ENCODE peak calls at places on chromosomes 1 and 21, in seven cellular contexts. N, F, T, U, J, M and G are unnamed samples.

GRCh38 chr1:26692793-26693490 is 2.9 kb upstream of the ARID1A start:
- DNase-seq in J (peak), F (peak), M (peak), T (peak), N (peak), U (peak), G (peak)

GRCh38 chr1:12460911-12461621 is 156.9 kb downstream of the DHRS3 start:
- DNase-seq in F (no peak), M (no peak), J (no peak), U (no peak), T (peak), N (no peak), G (no peak)

GRCh38 chr1:196678510-196678884 is 26.7 kb downstream of the CFH start:
- DNase-seq in T (no peak), N (no peak), F (no peak), M (no peak), J (no peak), U (no peak), G (no peak)

GRCh38 chr1:110477041-110477440 is 26.1 kb downstream of the PROK1 start:
- DNase-seq in J (no peak), N (peak), T (peak), F (no peak), M (peak), U (no peak), G (no peak)

GRCh38 chr1:203913045-203913444 is 51.6 kb downstream of the SNRPE start:
- DNase-seq in N (no peak), U (no peak), F (no peak), M (no peak), T (no peak), J (no peak), G (no peak)

GRCh38 chr1:241265428-241265827 is 91.6 kb downstream of the RGS7 start:
- DNase-seq in N (no peak), J (no peak), T (no peak), F (no peak), M (no peak), U (no peak), G (no peak)

GRCh38 chr1:211013346-211014240 is 120.4 kb downstream of the KCNH1 start:
- DNase-seq in N (no peak), U (no peak), F (no peak), M (no peak), J (no peak), T (no peak), G (no peak)

GRCh38 chr1:203349757-203350522 is 982 bp downstream of the FMOD start:
- DNase-seq in J (no peak), U (no peak), M (no peak), F (no peak), N (no peak), T (no peak), G (no peak)

GRCh38 chr1:156417700-156418015 is 48.6 kb downstream of the RHBG start:
- DNase-seq in N (no peak), F (no peak), M (no peak), T (no peak), J (no peak), U (no peak), G (no peak)

GRCh38 chr1:47487826-47488450 is 50.1 kb downstream of the FOXD2 start:
- DNase-seq in J (no peak), F (no peak), U (no peak), N (no peak), T (no peak), M (no peak), G (no peak)

GRCh38 chr1:204384636-204385354 is 25.1 kb upstream of the PLEKHA6 start:
- DNase-seq in M (no peak), N (no peak), T (no peak), F (peak), U (peak), J (no peak), G (no peak)

GRCh38 chr1:205571747-205572146 is 60.1 kb downstream of the ELK4 start:
- DNase-seq in T (no peak), F (peak), M (no peak), J (no peak), U (no peak), N (no peak), G (no peak)

GRCh38 chr1:165228111-165228655 is 128.3 kb downstream of the LMX1A start:
- DNase-seq in U (no peak), T (no peak), N (no peak), J (no peak), M (no peak), F (no peak), G (no peak)

GRCh38 chr1:228088586-228089498 is 6.3 kb downstream of the ARF1 start:
- DNase-seq in M (no peak), U (no peak), J (no peak), F (no peak), N (no peak), T (no peak), G (no peak)

GRCh38 chr1:67711150-67711849 is 26.3 kb downstream of the GADD45A start:
- DNase-seq in U (no peak), F (no peak), T (peak), J (no peak), N (no peak), M (no peak), G (no peak)

GRCh38 chr1:64357376-64357775 is 112.6 kb upstream of the CACHD1 start:
- DNase-seq in F (no peak), M (no peak), T (no peak), N (no peak), J (no peak), U (no peak), G (no peak)

GRCh38 chr1:10824821-10825540 is 28.5 kb upstream of the CASZ1 start:
- DNase-seq in U (no peak), M (no peak), N (peak), F (no peak), J (no peak), T (no peak), G (no peak)

GRCh38 chr1:221891708-221892107 is 149.8 kb upstream of the DUSP10 start:
- DNase-seq in N (no peak), T (no peak), J (no peak), M (no peak), U (no peak), F (no peak), G (no peak)

GRCh38 chr21:46061950-46062349 is 36.0 kb upstream of the COL6A2 start:
- DNase-seq in F (no peak), U (no peak), T (no peak), N (no peak), M (no peak), J (no peak), G (no peak)

GRCh38 chr1:3312894-3313578 is 141.4 kb upstream of the ARHGEF16 start:
- DNase-seq in N (peak), T (peak), U (no peak), M (peak), F (no peak), J (no peak), G (peak)

GRCh38 chr1:19644761-19645543 is 841 bp downstream of the NBL1 start:
- DNase-seq in N (no peak), F (peak), M (no peak), J (no peak), U (peak), T (no peak), G (no peak)

GRCh38 chr1:36125129-36125991 is at the start of gene COL8A2:
- DNase-seq in F (peak), J (no peak), U (peak), T (no peak), M (no peak), N (no peak), G (no peak)

GRCh38 chr1:155504207-155504606 is 58.4 kb downstream of the ASH1L start:
- DNase-seq in J (no peak), F (no peak), U (peak), T (peak), N (peak), M (peak), G (peak)

GRCh38 chr1:53341961-53342707 is 14.3 kb upstream of the LRP8 start:
- DNase-seq in U (no peak), N (no peak), J (no peak), T (no peak), M (no peak), F (peak), G (no peak)

GRCh38 chr1:100671604-100672003 is 47.9 kb upstream of the VCAM1 start:
- DNase-seq in T (no peak), U (no peak), F (no peak), N (no peak), J (no peak), M (no peak), G (no peak)

GRCh38 chr1:26530898-26531598 is 1.5 kb downstream of the RPS6KA1 start:
- DNase-seq in N (peak), F (peak), J (no peak), U (peak), T (peak), M (peak), G (peak)

GRCh38 chr1:108211014-108211413 is 10.9 kb upstream of the SLC25A24 start:
- DNase-seq in M (no peak), U (no peak), F (no peak), N (no peak), J (no peak), T (no peak), G (no peak)

GRCh38 chr21:25639922-25640670 is 1.0 kb downstream of the JAM2 start:
- DNase-seq in U (peak), N (no peak), J (no peak), F (peak), T (no peak), M (no peak), G (no peak)

GRCh38 chr1:66271904-66272254 is 262.1 kb upstream of the SGIP1 start:
- DNase-seq in F (no peak), M (no peak), T (no peak), N (no peak), J (no peak), U (peak), G (no peak)

GRCh38 chr1:188433428-188433827 is 1604.7 kb downstream of the PLA2G4A start:
- DNase-seq in U (no peak), F (no peak), N (no peak), M (no peak), J (no peak), T (no peak), G (no peak)

GRCh38 chr1:87961992-87962391 is 633.3 kb downstream of the LMO4 start:
- DNase-seq in N (no peak), U (no peak), M (no peak), F (no peak), T (no peak), J (no peak), G (no peak)

GRCh38 chr21:45927851-45928850 is 53.4 kb upstream of the COL6A1 start:
- DNase-seq in F (no peak), J (no peak), M (no peak), T (no peak), U (no peak), N (no peak), G (no peak)

GRCh38 chr1:51220548-51220947 is 15.5 kb upstream of the RNF11 start:
- DNase-seq in M (no peak), J (no peak), U (no peak), T (no peak), N (no peak), F (no peak), G (no peak)

GRCh38 chr1:13725714-13726175 is 25.8 kb downstream of the PRDM2 start:
- DNase-seq in U (peak), F (no peak), J (no peak), T (peak), M (peak), N (peak), G (no peak)
- TF ChIP-seq SIN3A in U (no peak), F (no peak), J (no peak), T (no peak), M (no peak), N (no peak), G (no peak)

DNA sequence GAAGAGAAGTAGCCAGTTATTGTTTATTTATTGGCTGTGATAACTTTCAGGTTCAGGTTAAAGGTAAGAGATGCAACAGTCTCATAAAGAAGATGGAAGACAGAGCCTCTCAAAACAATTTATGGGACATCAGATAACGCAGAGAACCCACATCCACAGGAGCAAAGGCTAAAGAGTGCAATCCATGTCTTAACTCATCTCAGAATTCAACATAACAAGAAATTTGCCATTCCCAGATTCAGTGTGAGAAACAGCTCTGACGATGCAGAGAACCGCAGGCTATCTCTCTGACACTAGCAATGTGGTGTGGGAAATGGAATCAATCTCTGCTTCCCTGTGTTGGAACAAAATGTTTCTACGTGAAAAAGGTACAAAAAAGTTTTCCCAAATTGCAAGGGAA is 4.2 kb upstream of the CD244 start:
- DNase-seq in T (no peak), J (no peak), F (no peak), N (no peak), M (no peak), U (no peak), G (no peak)
- TF ChIP-seq SIN3A in T (no peak), J (no peak), F (no peak), N (no peak), M (no peak), U (no peak), G (no peak)

DNA sequence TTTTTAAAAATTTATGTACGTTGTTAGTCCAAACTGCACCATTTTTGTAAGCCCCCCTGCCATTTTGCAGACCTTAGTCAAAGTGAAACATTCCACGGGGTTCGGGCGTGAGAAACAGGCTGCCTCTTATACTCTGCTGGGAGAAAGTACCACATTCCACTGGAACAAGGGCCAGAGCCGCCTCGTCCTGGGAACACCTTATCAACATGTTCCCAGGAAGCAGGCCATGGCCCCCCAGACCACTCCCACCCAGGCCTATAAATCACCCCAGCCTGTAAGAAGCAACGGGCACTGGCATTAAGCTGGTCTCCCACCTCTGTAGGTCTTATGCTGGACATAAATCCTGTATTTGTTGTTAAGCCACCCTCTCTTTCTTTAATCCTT is 854 bp upstream of the ZRANB2 start:
- DNase-seq in M (no peak), F (no peak), U (peak), T (peak), J (no peak), N (no peak), G (no peak)
- TF ChIP-seq SIN3A in M (no peak), F (no peak), U (no peak), T (no peak), J (no peak), N (no peak), G (no peak)

GRCh38 chr1:206963740-206964139 is 6.5 kb downstream of the FCAMR start:
- DNase-seq in F (no peak), M (no peak), T (peak), U (no peak), J (no peak), N (no peak), G (no peak)

GRCh38 chr1:206963119-206963712 is 7.0 kb downstream of the FCAMR start:
- DNase-seq in T (no peak), U (no peak), M (no peak), F (no peak), J (no peak), N (no peak), G (no peak)

GRCh38 chr1:206962269-206962668 is 8.0 kb downstream of the FCAMR start:
- DNase-seq in N (no peak), F (no peak), M (no peak), J (no peak), T (no peak), U (no peak), G (no peak)

GRCh38 chr1:206960676-206961386 is 9.4 kb downstream of the FCAMR start:
- DNase-seq in U (no peak), J (no peak), T (peak), M (peak), F (no peak), N (no peak), G (no peak)

GRCh38 chr1:206961668-206962067 is 8.6 kb downstream of the FCAMR start:
- DNase-seq in J (no peak), T (no peak), U (no peak), M (no peak), F (no peak), N (no peak), G (no peak)
- TF ChIP-seq SIN3A in J (no peak), T (no peak), U (no peak), M (no peak), F (no peak), N (no peak), G (no peak)

GRCh38 chr1:24725209-24725651 is 20.0 kb upstream of the CLIC4 start:
- DNase-seq in T (no peak), M (peak), J (no peak), N (no peak), U (no peak), F (peak), G (no peak)
- TF ChIP-seq SIN3A in T (no peak), M (peak), J (no peak), N (no peak), U (no peak), F (peak), G (no peak)